ENCODE peak calls at places on chromosomes 13 and 19, in six cellular contexts. M, C, D, S, Q and N are unnamed samples.
A peak's percentile ranks its signal among the peaks of the same experiment; 100 is the strongest.

GRCh38 chr19:17327654-17328516 is 6.8 kb downstream of the ANO8 start:
- DNase-seq in M (peak; percentile 65), C (peak; percentile 56), D (no peak), S (peak; percentile 93), Q (no peak), N (no peak)

GRCh38 chr13:33060815-33061214 is 44.6 kb downstream of the KL start:
- DNase-seq in M (no peak), C (no peak), D (no peak), S (no peak), Q (no peak), N (no peak)

GRCh38 chr13:110641055-110642015 is 26.0 kb downstream of the NAXD start:
- DNase-seq in M (peak; percentile 24), C (no peak), D (peak; percentile 39), S (no peak), Q (peak; percentile 55), N (no peak)

GRCh38 chr19:58366576-58367430 is 4.3 kb upstream of the ZNF497 start:
- DNase-seq in M (no peak), C (no peak), D (no peak), S (no peak), Q (no peak), N (no peak)

GRCh38 chr13:25111557-25111956 is 15.6 kb downstream of the PABPC3 start:
- DNase-seq in M (no peak), C (no peak), D (peak; percentile 6), S (no peak), Q (peak; percentile 9), N (no peak)

GRCh38 chr19:18416778-18417249 is 2.4 kb upstream of the SSBP4 start:
- DNase-seq in M (peak; percentile 74), C (no peak), D (peak; percentile 92), S (peak; percentile 79), Q (peak; percentile 83), N (peak; percentile 80)

GRCh38 chr13:28468520-28468915 is 26.4 kb downstream of the FLT1 start:
- DNase-seq in M (no peak), C (no peak), D (no peak), S (no peak), Q (no peak), N (no peak)

GRCh38 chr13:27839809-27840467 is 47.7 kb downstream of the GSX1 start:
- DNase-seq in M (no peak), C (no peak), D (no peak), S (no peak), Q (no peak), N (no peak)

GRCh38 chr13:39587939-39588338 is 15.1 kb downstream of the LHFPL6 start:
- DNase-seq in M (no peak), C (no peak), D (no peak), S (no peak), Q (no peak), N (no peak)

GRCh38 chr13:110067355-110068175 is 239.4 kb downstream of the COL4A1 start:
- DNase-seq in M (no peak), C (no peak), D (no peak), S (no peak), Q (peak; percentile 24), N (no peak)

GRCh38 chr19:18496167-18496979 is 25.5 kb downstream of the ELL start:
- DNase-seq in M (peak; percentile 89), C (no peak), D (peak; percentile 81), S (peak; percentile 67), Q (peak; percentile 77), N (peak; percentile 71)

GRCh38 chr13:34588362-34588761 is 353.7 kb upstream of the NBEA start:
- DNase-seq in M (no peak), C (no peak), D (no peak), S (no peak), Q (no peak), N (no peak)

GRCh38 chr13:42615691-42616090 is 41.7 kb downstream of the TNFSF11 start:
- DNase-seq in M (no peak), C (no peak), D (peak; percentile 55), S (no peak), Q (peak; percentile 59), N (no peak)

GRCh38 chr13:33109801-33110200 is 93.6 kb downstream of the KL start:
- DNase-seq in M (no peak), C (no peak), D (no peak), S (no peak), Q (peak; percentile 43), N (peak; percentile 3)

GRCh38 chr13:20411638-20412342 is 113.9 kb downstream of the CRYL1 start:
- DNase-seq in M (no peak), C (no peak), D (no peak), S (peak; percentile 25), Q (no peak), N (no peak)

GRCh38 chr19:12695514-12695913 is 917 bp downstream of the FBXW9 start:
- DNase-seq in M (no peak), C (no peak), D (no peak), S (no peak), Q (no peak), N (no peak)

GRCh38 chr19:43518051-43518450 is 8.9 kb downstream of the ETHE1 start:
- DNase-seq in M (no peak), C (no peak), D (no peak), S (no peak), Q (no peak), N (no peak)

GRCh38 chr13:42420304-42420703 is 148.4 kb downstream of the AKAP11 start:
- DNase-seq in M (no peak), C (no peak), D (no peak), S (no peak), Q (no peak), N (no peak)

GRCh38 chr19:29467824-29468401 is 57.9 kb upstream of the VSTM2B start:
- DNase-seq in M (no peak), C (no peak), D (peak; percentile 28), S (no peak), Q (peak; percentile 22), N (peak; percentile 40)

GRCh38 chr13:46855166-46855565 is 41.7 kb downstream of the HTR2A start:
- DNase-seq in M (no peak), C (no peak), D (no peak), S (peak; percentile 8), Q (no peak), N (no peak)

GRCh38 chr13:84400711-84401110 is 518.4 kb upstream of the SLITRK1 start:
- DNase-seq in M (no peak), C (no peak), D (peak; percentile 91), S (no peak), Q (peak; percentile 93), N (no peak)

GRCh38 chr13:45410466-45410865 is 7.7 kb downstream of the SLC25A30 start:
- DNase-seq in M (no peak), C (no peak), D (no peak), S (no peak), Q (no peak), N (no peak)

GRCh38 chr19:31252476-31252875 is 96.8 kb downstream of the TSHZ3 start:
- DNase-seq in M (no peak), C (no peak), D (no peak), S (no peak), Q (no peak), N (no peak)

GRCh38 chr19:31254611-31255010 is 94.6 kb downstream of the TSHZ3 start:
- DNase-seq in M (no peak), C (no peak), D (no peak), S (no peak), Q (no peak), N (no peak)

GRCh38 chr19:31253816-31254551 is 95.3 kb downstream of the TSHZ3 start:
- DNase-seq in M (no peak), C (no peak), D (peak; percentile 35), S (no peak), Q (no peak), N (no peak)

GRCh38 chr19:31249217-31249616 is 100.0 kb downstream of the TSHZ3 start:
- DNase-seq in M (no peak), C (no peak), D (no peak), S (no peak), Q (no peak), N (no peak)
- TF ChIP-seq CTCF in M (no peak), C (no peak), D (peak; percentile 9), S (no peak), Q (no peak), N (no peak)

GRCh38 chr19:3510727-3511126 is 4.6 kb downstream of the FZR1 start:
- DNase-seq in M (no peak), C (no peak), D (no peak), S (no peak), Q (no peak), N (no peak)

GRCh38 chr19:3514930-3515329 is 8.8 kb downstream of the FZR1 start:
- DNase-seq in M (no peak), C (no peak), D (no peak), S (no peak), Q (peak; percentile 55), N (no peak)

GRCh38 chr19:3511506-3512251 is 5.6 kb downstream of the FZR1 start:
- DNase-seq in M (no peak), C (no peak), D (no peak), S (no peak), Q (no peak), N (no peak)

GRCh38 chr19:3513198-3514140 is 7.4 kb downstream of the FZR1 start:
- DNase-seq in M (peak; percentile 39), C (no peak), D (peak; percentile 25), S (no peak), Q (no peak), N (no peak)

DNA sequence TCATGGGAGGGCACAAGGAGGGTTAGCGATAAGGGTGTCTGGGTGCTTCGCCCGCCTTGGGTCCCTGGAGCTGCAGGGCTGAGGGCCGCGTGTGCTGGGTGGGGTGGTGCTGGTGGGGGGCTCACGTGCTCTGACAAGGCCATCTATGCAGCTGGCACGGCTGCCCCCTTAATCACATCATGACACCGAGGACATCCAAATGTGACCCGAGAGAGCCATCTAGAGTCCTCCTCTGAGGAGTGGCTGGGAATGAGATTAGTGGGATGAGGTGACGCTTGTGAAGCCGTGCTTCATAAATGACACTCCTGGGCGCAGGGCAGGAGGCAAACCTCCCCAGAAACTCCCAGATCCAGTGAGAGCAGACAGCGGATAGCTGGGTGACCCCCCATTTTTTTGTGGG is 6.5 kb downstream of the FZR1 start:
- DNase-seq in M (no peak), C (no peak), D (no peak), S (no peak), Q (no peak), N (no peak)
- TF ChIP-seq CTCF in M (no peak), C (no peak), D (no peak), S (no peak), Q (no peak), N (no peak)

DNA sequence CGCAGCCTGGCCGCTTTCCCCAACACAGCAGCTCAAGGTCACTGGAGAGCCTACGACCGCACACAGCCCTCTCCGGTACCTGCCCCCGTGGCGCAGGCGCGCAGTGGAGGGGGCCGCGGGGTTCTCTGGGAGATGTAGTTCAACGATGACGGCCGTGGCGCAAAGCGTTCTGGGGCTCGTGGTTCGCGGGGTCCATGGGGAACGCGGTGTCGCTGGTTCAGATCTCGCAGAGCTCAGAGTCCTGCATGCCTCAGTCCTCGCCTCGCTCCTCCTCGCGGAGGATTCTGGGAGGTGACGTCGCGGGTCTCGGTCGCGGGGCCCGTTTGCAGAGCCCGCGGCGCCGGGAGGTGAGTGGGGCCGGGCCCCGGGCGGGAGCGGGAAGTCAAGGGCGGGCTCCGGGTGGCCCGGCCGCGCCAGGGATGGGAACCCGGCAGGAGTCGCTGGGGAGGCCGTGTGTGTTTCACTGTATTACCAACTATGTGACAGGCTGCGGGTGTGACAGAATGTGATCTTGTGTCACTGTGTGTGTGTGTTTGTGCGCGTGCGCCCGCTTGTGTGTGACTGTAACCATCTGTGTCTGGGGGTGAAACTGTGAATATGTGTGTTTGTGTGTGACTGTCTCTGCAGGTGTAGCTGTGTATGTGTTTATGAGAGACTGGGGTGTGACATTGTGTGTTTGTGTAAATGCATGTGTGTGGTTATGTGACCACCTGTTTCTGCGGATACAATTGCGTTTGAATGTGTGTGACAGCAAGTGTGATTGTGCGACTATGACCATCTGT is at the start of gene ZNF527:
- DNase-seq in M (peak; percentile 97), C (peak; percentile 96), D (peak; percentile 98), S (peak; percentile 97), Q (peak; percentile 96), N (peak; percentile 98)
- TF ChIP-seq CTCF in M (no peak), C (no peak), D (no peak), S (peak; percentile 19), Q (no peak), N (no peak)

GRCh38 chr19:39502640-39503417 is 4.1 kb downstream of the DLL3 start:
- DNase-seq in M (peak; percentile 62), C (peak; percentile 81), D (peak; percentile 74), S (peak; percentile 59), Q (peak; percentile 70), N (peak; percentile 65)
- TF ChIP-seq CTCF in M (peak; percentile 88), C (no peak), D (peak; percentile 26), S (peak; percentile 95), Q (peak; percentile 25), N (peak; percentile 99)